ENCODE peak calls at places on chromosomes 4 and X, in four cellular contexts. O, C, Y and I are unnamed samples. For H3K4me1 and H3K9me3, the result is how much of the 10 kb centered on the place peaks cover.

GRCh38 chr4:24394041-24394440 is 190.3 kb downstream of the DHX15 start:
- DNase-seq in O (peak), C (no peak), Y (no peak), I (no peak)

GRCh38 chr4:152992027-152992426 is 55.9 kb downstream of the FHDC1 start:
- DNase-seq in O (peak), C (peak), Y (no peak), I (no peak)

GRCh38 chr4:184163813-184164212 is 53.9 kb downstream of the ENPP6 start:
- DNase-seq in O (peak), C (peak), Y (no peak), I (peak)

GRCh38 chrX:55143621-55144020 is 54.8 kb downstream of the PAGE2 start:
- DNase-seq in O (no peak), C (no peak), Y (no peak), I (no peak)

GRCh38 chr4:83108101-83108861 is 6.2 kb downstream of the PLAC8 start:
- DNase-seq in O (no peak), C (peak), Y (no peak), I (no peak)

GRCh38 chr4:152643153-152644035 is 36.4 kb downstream of the TMEM154 start:
- DNase-seq in O (no peak), C (peak), Y (no peak), I (no peak)

GRCh38 chrX:45824471-45824870 is 623.8 kb upstream of the DIPK2B start:
- DNase-seq in O (peak), C (no peak), Y (no peak), I (no peak)

GRCh38 chr4:112652216-112652615 is 15.3 kb downstream of the LARP7 start:
- DNase-seq in O (no peak), C (no peak), Y (no peak), I (no peak)

GRCh38 chr4:8607603-8608481 is 15.3 kb downstream of the CPZ start:
- DNase-seq in O (peak), C (peak), Y (no peak), I (no peak)

GRCh38 chrX:38610839-38611238 is 49.5 kb downstream of the TSPAN7 start:
- DNase-seq in O (no peak), C (no peak), Y (no peak), I (no peak)

GRCh38 chrX:1416327-1416784 is 24.4 kb upstream of the SLC25A6 start:
- DNase-seq in O (no peak), C (no peak), Y (no peak), I (no peak)

DNA sequence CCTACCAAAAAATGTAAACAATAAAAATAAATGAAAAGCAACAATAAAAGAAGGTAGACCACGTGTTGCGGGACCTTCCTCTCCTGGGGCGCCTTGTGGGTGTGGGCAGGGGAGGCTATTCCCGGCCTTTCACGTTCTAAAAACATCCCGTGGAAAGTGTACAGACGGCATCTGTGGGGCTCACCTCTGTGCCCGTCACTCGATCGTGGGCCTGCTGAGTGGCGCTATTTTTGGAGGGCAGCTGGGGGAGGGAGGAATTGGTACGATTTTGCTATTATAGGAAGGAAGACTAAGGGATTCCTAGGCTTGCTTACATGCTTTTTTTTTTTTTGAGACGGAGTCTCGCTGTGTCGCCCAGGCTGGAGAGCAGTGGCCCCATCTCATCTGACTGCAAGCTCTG is 13.6 kb upstream of the PPP2R3B start:
- DNase-seq in O (no peak), C (no peak), Y (no peak), I (no peak)
- H3K4me3 ChIP-seq in O (no peak), C (no peak), Y (no peak), I (no peak)

GRCh38 chr4:1208266-1208961 is 36.0 kb upstream of the SPON2 start:
- DNase-seq in O (no peak), C (peak), Y (peak), I (no peak)
- H3K4me1 ChIP-seq in O (under half), C (half or more), Y (under half), I (under half)

GRCh38 chrX:79153348-79153747 is 8.9 kb downstream of the GPR174 start:
- DNase-seq in O (no peak), C (no peak), Y (no peak), I (no peak)
- H3K9me3 ChIP-seq in O (under half), C (under half), Y (under half), I (under half)

GRCh38 chr4:117801756-117802155 is 232.5 kb upstream of the NDST3 start:
- DNase-seq in O (no peak), C (no peak), Y (no peak), I (no peak)

GRCh38 chr4:117796677-117797076 is 237.6 kb upstream of the NDST3 start:
- DNase-seq in O (peak), C (no peak), Y (no peak), I (no peak)

DNA sequence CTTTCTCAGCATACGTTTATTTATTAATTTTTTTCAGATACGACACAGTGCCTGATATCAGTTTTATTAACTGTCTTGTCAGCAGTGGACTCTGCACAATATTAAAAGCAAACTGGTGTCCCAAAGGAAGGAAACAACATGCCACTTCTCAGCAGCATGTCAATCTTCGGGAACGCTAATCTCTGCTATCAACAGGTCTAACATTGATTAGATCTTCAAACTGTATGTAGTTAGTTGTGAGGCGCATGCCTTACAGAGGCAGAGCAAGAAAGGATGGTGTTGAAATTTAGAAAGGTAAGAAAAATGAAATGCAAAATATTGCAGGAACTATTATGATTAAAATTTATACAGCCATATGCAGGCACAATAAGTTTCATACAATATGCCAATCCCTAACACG is 233.7 kb upstream of the NDST3 start:
- DNase-seq in O (no peak), C (no peak), Y (no peak), I (no peak)
- H3K4me3 ChIP-seq in O (no peak), C (no peak), Y (no peak), I (no peak)

GRCh38 chr4:1713003-1713397 is 881 bp upstream of the SLBP start:
- DNase-seq in O (no peak), C (no peak), Y (no peak), I (peak)
- H3K4me1 ChIP-seq in O (under half), C (under half), Y (under half), I (under half)